ENCODE peak calls at places on chromosomes 3 and 15, in six cellular contexts. V is HepG2, L is A549, Q is endothelial cell of umbilical vein, C is GM12878, F is K562. G is an unnamed sample.

GRCh38 chr3:107604057-107604802 is 81.5 kb downstream of the BBX start:
- DNase-seq in Q (no peak), V (no peak), C (no peak), F (no peak), L (no peak), G (no peak)

GRCh38 chr3:60086811-60087210 is 1037.0 kb upstream of the CFAP20DC start:
- DNase-seq in V (peak), L (no peak), F (peak), Q (no peak), C (peak), G (peak)

GRCh38 chr3:105877625-105877913 is 8.8 kb upstream of the CBLB start:
- DNase-seq in Q (no peak), F (no peak), C (no peak), V (no peak), L (no peak), G (no peak)

GRCh38 chr3:127714151-127714571 is 41.4 kb downstream of the ABTB1 start:
- DNase-seq in V (no peak), L (no peak), Q (peak), F (no peak), C (no peak), G (no peak)

GRCh38 chr3:127574880-127575878 is 15.4 kb downstream of the TPRA1 start:
- DNase-seq in V (peak), F (peak), Q (peak), L (peak), C (peak), G (peak)

GRCh38 chr3:19702416-19703078 is 231.5 kb downstream of the EFHB start:
- DNase-seq in L (no peak), Q (no peak), V (no peak), C (no peak), F (no peak), G (no peak)

GRCh38 chr3:172520332-172520831 is 2.8 kb downstream of the TNFSF10 start:
- DNase-seq in Q (peak), V (no peak), F (no peak), C (peak), L (no peak), G (no peak)

GRCh38 chr3:100426029-100426682 is 24.8 kb downstream of the LNP1 start:
- DNase-seq in F (no peak), C (no peak), Q (no peak), L (no peak), V (no peak), G (no peak)

GRCh38 chr3:177607596-177607995 is 410.3 kb upstream of the TBL1XR1 start:
- DNase-seq in L (no peak), F (no peak), V (no peak), Q (no peak), C (no peak), G (no peak)

GRCh38 chr3:29481249-29481648 is 200.4 kb downstream of the RBMS3 start:
- DNase-seq in F (no peak), V (no peak), Q (no peak), C (no peak), L (no peak), G (no peak)

GRCh38 chr15:69853572-69853971 is 244.1 kb downstream of the TLE3 start:
- DNase-seq in L (peak), Q (no peak), F (no peak), V (no peak), C (no peak), G (no peak)

GRCh38 chr15:84953726-84954125 is 27.9 kb upstream of the PDE8A start:
- DNase-seq in F (no peak), C (no peak), V (no peak), Q (no peak), L (no peak), G (no peak)

GRCh38 chr15:84950570-84951111 is 31.0 kb upstream of the PDE8A start:
- DNase-seq in F (peak), L (no peak), V (no peak), Q (no peak), C (no peak), G (no peak)

GRCh38 chr15:84953136-84953535 is 28.5 kb upstream of the PDE8A start:
- DNase-seq in C (no peak), V (no peak), F (no peak), Q (no peak), L (no peak), G (no peak)

GRCh38 chr15:84956199-84956598 is 25.5 kb upstream of the PDE8A start:
- DNase-seq in C (no peak), Q (no peak), V (no peak), L (no peak), F (no peak), G (no peak)

GRCh38 chr15:84955089-84955848 is 26.4 kb upstream of the PDE8A start:
- DNase-seq in C (no peak), V (peak), L (peak), Q (peak), F (peak), G (peak)
- H3K4me3 ChIP-seq in C (no peak), V (peak), L (peak), Q (no peak), F (no peak), G (no peak)

GRCh38 chr15:57005244-57005643 is 86.8 kb downstream of the TCF12 start:
- DNase-seq in Q (no peak), V (no peak), L (no peak), F (no peak), C (no peak), G (no peak)

DNA sequence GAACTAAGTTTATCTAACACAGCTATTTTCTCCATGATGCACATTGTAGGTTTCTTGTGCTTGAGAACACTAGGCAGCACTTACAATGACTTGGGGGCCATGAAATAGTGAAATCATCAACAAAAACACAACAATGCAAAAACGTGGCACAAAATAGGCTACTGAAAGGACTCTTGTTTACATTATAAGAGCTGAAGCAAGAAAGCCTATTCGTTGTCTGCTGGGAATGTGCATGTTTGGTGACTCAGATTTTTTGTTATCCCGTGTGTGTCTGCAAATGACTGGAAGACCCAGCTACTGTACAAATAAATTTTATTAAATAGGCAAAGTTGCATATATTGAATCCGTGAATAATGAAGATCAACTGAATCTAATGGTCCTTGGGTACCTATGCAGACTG is 85.0 kb downstream of the TCF12 start:
- DNase-seq in F (no peak), L (no peak), Q (peak), C (no peak), V (no peak), G (no peak)
- TF ChIP-seq MYC in F (no peak), L (no peak), Q (no peak), C (no peak), V (no peak), G (no peak)

DNA sequence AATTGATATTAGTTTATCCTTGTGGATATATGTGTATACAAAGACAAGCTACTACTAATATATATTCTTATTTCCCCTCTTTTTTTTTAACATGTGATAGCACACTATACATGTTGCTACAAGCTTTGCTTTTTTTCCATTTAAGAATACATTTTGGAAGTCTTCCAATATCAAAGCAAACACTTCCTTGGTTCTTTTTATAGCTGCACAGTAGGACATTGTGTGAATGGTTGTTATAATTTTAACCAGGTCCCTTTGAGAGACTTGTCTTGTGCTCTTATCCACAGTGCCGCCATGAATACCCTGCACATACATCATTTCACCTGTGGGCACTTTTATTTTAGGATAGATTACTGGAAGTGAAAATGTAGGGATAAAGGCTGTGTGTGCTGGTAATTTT is 88.7 kb downstream of the CACNA2D3 start:
- DNase-seq in F (no peak), C (no peak), V (no peak), Q (no peak), L (no peak), G (no peak)
- TF ChIP-seq MAX in F (no peak), C (no peak), V (no peak), Q (no peak), L (no peak), G (no peak)

DNA sequence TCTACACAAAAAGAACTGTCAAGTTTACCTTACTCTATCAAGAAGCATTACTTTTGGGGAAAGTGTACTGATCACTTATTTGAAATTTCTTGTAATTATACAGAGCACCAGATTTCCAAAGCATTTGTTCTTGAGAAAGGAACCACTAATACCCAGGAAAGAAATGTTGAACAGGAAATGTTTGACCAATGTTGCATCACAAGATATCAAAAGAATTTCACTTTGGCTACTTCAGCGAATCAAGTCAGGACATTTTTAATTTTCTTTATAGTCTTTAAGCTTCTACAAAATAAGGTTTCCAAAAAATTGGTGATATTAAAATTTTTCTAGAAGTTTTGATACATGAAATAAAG is 422.0 kb downstream of the MECOM start:
- DNase-seq in F (no peak), V (no peak), L (no peak), C (no peak), Q (peak), G (no peak)
- H3K4me3 ChIP-seq in F (no peak), V (no peak), L (no peak), C (no peak), Q (peak), G (no peak)

GRCh38 chr3:10292505-10293419 is at the start of gene GHRL:
- DNase-seq in F (peak), V (peak), L (no peak), Q (no peak), C (peak), G (peak)
- TF ChIP-seq MYC in F (no peak), V (no peak), L (no peak), Q (no peak), C (no peak), G (no peak)

GRCh38 chr3:103385991-103386390 is 951.2 kb downstream of the ZPLD1 start:
- DNase-seq in V (no peak), F (no peak), Q (no peak), C (no peak), L (no peak), G (no peak)

GRCh38 chr3:103389356-103389755 is 954.5 kb downstream of the ZPLD1 start:
- DNase-seq in C (no peak), F (no peak), L (no peak), Q (no peak), V (no peak), G (no peak)

GRCh38 chr3:103393395-103394186 is 958.8 kb downstream of the ZPLD1 start:
- DNase-seq in C (no peak), L (no peak), Q (no peak), V (no peak), F (no peak), G (no peak)

GRCh38 chr3:103388214-103388613 is 953.4 kb downstream of the ZPLD1 start:
- DNase-seq in F (no peak), V (no peak), L (no peak), Q (no peak), C (no peak), G (no peak)
- TF ChIP-seq MAX in F (no peak), V (no peak), L (no peak), Q (no peak), C (no peak), G (no peak)

DNA sequence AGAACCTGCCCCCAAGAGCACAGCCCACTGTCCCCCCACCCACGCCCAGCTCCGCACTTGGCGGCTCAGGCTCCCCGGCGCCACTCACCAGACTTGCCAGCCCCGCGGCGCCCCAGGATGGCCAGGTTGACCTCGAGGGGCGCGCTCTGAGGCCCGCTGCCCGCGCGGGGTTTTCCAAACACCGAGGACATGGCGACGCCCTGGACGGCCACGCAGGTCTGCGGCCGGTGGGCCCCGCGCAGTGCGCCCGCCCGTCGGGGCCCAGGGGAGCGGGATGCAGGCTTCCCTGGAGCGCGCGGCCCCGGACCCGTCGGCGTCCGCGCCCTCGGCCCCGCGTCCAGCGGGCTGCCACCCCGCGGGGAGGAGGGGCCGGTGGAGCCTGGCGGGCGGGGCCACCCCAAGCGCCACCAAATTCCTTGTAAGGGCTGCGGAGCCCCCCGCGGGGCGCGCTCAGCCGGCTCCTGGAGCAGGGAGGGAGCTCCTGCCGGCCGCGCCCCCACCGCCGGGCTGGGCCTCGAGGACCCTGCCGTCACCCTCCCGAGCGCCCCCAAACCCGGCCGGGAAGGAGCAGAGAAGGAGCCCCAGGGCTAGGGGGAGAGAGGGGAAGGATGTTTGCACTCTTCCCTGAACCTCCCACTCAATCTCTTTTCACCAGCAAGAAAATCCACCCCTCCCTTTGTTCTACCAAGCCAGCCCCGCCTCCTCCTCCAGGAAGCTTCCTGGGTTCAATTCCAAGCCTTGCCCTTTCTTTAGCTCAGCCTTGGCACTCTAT is at the start of gene RASL12:
- DNase-seq in F (peak), Q (no peak), V (no peak), C (no peak), L (no peak), G (no peak)
- H3K4me3 ChIP-seq in F (no peak), Q (no peak), V (no peak), C (no peak), L (peak), G (no peak)

GRCh38 chr3:64666171-64666581 is 21.6 kb downstream of the ADAMTS9 start:
- DNase-seq in L (no peak), V (no peak), C (no peak), Q (peak), F (no peak), G (no peak)
- TF ChIP-seq MYC in L (no peak), V (no peak), C (no peak), Q (no peak), F (no peak), G (no peak)

G was measured in NB4.